ENCODE peak calls at places on chromosomes 2 and 18, in seven cellular contexts. One of them, this sample, is unnamed. For H3K27me3, the result is how much of the 10 kb centered on the place peaks cover.

GRCh38 chr18:53698907-53699306 is 525.6 kb downstream of the MBD2 start:
- DNase-seq in breast epithelium: no peak
- DNase-seq in psoas muscle: no peak
- DNase-seq in astrocyte: peak
- DNase-seq in dorsolateral prefrontal cortex: peak
- DNase-seq in body of pancreas: no peak
- DNase-seq in CD8-positive, alpha-beta T cell: no peak
- DNase-seq in this sample: no peak

GRCh38 chr2:218396688-218397501 is 2.8 kb upstream of the CTDSP1 start:
- DNase-seq in breast epithelium: peak
- DNase-seq in psoas muscle: peak
- DNase-seq in astrocyte: peak
- DNase-seq in dorsolateral prefrontal cortex: peak
- DNase-seq in body of pancreas: peak
- DNase-seq in CD8-positive, alpha-beta T cell: peak
- DNase-seq in this sample: peak

GRCh38 chr2:53593891-53594585 is 173.6 kb upstream of the CHAC2 start:
- DNase-seq in breast epithelium: no peak
- DNase-seq in psoas muscle: no peak
- DNase-seq in astrocyte: peak
- DNase-seq in dorsolateral prefrontal cortex: no peak
- DNase-seq in body of pancreas: no peak
- DNase-seq in CD8-positive, alpha-beta T cell: no peak
- DNase-seq in this sample: no peak

GRCh38 chr18:24397131-24397693 is 412 bp downstream of the OSBPL1A start:
- DNase-seq in breast epithelium: no peak
- DNase-seq in psoas muscle: peak
- DNase-seq in astrocyte: peak
- DNase-seq in dorsolateral prefrontal cortex: peak
- DNase-seq in body of pancreas: peak
- DNase-seq in CD8-positive, alpha-beta T cell: peak
- DNase-seq in this sample: peak

GRCh38 chr18:61888622-61889021 is 4.2 kb downstream of the RNF152 start:
- DNase-seq in breast epithelium: no peak
- DNase-seq in psoas muscle: no peak
- DNase-seq in astrocyte: no peak
- DNase-seq in dorsolateral prefrontal cortex: no peak
- DNase-seq in body of pancreas: no peak
- DNase-seq in CD8-positive, alpha-beta T cell: no peak
- DNase-seq in this sample: no peak

GRCh38 chr2:42547014-42547413 is 21.4 kb upstream of the MTA3 start:
- DNase-seq in breast epithelium: no peak
- DNase-seq in psoas muscle: no peak
- DNase-seq in astrocyte: no peak
- DNase-seq in dorsolateral prefrontal cortex: peak
- DNase-seq in body of pancreas: no peak
- DNase-seq in CD8-positive, alpha-beta T cell: no peak
- DNase-seq in this sample: peak

GRCh38 chr2:94622113-94622618 is 249.1 kb upstream of the TEKT4 start:
- DNase-seq in breast epithelium: no peak
- DNase-seq in psoas muscle: no peak
- DNase-seq in astrocyte: no peak
- DNase-seq in dorsolateral prefrontal cortex: no peak
- DNase-seq in body of pancreas: no peak
- DNase-seq in CD8-positive, alpha-beta T cell: no peak
- DNase-seq in this sample: no peak

GRCh38 chr2:202278944-202279343 is 13.4 kb downstream of the NOP58 start:
- DNase-seq in breast epithelium: no peak
- DNase-seq in psoas muscle: no peak
- DNase-seq in astrocyte: peak
- DNase-seq in dorsolateral prefrontal cortex: no peak
- DNase-seq in body of pancreas: no peak
- DNase-seq in CD8-positive, alpha-beta T cell: no peak
- DNase-seq in this sample: no peak

GRCh38 chr2:176643711-176644110 is 374.5 kb downstream of the MTX2 start:
- DNase-seq in breast epithelium: no peak
- DNase-seq in psoas muscle: no peak
- DNase-seq in astrocyte: peak
- DNase-seq in dorsolateral prefrontal cortex: no peak
- DNase-seq in body of pancreas: peak
- DNase-seq in CD8-positive, alpha-beta T cell: no peak
- DNase-seq in this sample: no peak

GRCh38 chr2:65678779-65679394 is 246.5 kb upstream of the SPRED2 start:
- DNase-seq in breast epithelium: no peak
- DNase-seq in psoas muscle: no peak
- DNase-seq in astrocyte: no peak
- DNase-seq in dorsolateral prefrontal cortex: no peak
- DNase-seq in body of pancreas: no peak
- DNase-seq in CD8-positive, alpha-beta T cell: no peak
- DNase-seq in this sample: no peak

GRCh38 chr2:128594953-128595677 is 276.4 kb upstream of the HS6ST1 start:
- DNase-seq in breast epithelium: no peak
- DNase-seq in psoas muscle: no peak
- DNase-seq in astrocyte: no peak
- DNase-seq in dorsolateral prefrontal cortex: no peak
- DNase-seq in body of pancreas: peak
- DNase-seq in CD8-positive, alpha-beta T cell: no peak
- DNase-seq in this sample: no peak

GRCh38 chr2:72696559-72696958 is 129.3 kb downstream of the EXOC6B start:
- DNase-seq in breast epithelium: no peak
- DNase-seq in psoas muscle: no peak
- DNase-seq in astrocyte: no peak
- DNase-seq in dorsolateral prefrontal cortex: no peak
- DNase-seq in body of pancreas: no peak
- DNase-seq in CD8-positive, alpha-beta T cell: no peak
- DNase-seq in this sample: no peak

GRCh38 chr2:229133155-229133772 is 137.8 kb downstream of the PID1 start:
- DNase-seq in breast epithelium: no peak
- DNase-seq in psoas muscle: no peak
- DNase-seq in astrocyte: peak
- DNase-seq in dorsolateral prefrontal cortex: peak
- DNase-seq in body of pancreas: peak
- DNase-seq in CD8-positive, alpha-beta T cell: no peak
- DNase-seq in this sample: no peak

DNA sequence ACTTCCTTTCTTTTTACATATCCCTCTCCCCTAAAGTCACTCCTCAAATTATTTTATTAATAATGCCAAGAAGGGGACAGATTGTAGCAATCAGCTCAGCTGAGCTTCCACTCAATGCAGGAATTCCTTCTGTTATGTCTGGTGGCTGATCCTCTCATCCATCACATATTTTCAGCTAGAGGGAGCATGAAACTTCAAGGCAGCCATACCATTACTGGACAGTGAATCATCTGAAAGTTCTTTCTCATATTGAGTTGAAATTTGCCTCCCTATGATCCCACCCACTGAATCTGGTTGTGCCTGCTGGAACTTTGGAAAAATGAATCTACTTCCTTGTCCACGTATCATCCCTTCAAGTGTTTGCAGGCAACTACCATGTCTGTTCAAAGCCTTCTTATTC is 11.2 kb downstream of the ZNF385B start:
- DNase-seq in breast epithelium: no peak
- DNase-seq in psoas muscle: no peak
- DNase-seq in astrocyte: peak
- DNase-seq in dorsolateral prefrontal cortex: no peak
- DNase-seq in body of pancreas: no peak
- DNase-seq in CD8-positive, alpha-beta T cell: no peak
- DNase-seq in this sample: no peak
- TF ChIP-seq CTCF in breast epithelium: no peak
- TF ChIP-seq CTCF in psoas muscle: no peak
- TF ChIP-seq CTCF in astrocyte: peak
- TF ChIP-seq CTCF in dorsolateral prefrontal cortex: no peak
- TF ChIP-seq CTCF in body of pancreas: no peak
- TF ChIP-seq CTCF in CD8-positive, alpha-beta T cell: no peak
- TF ChIP-seq CTCF in this sample: no peak

DNA sequence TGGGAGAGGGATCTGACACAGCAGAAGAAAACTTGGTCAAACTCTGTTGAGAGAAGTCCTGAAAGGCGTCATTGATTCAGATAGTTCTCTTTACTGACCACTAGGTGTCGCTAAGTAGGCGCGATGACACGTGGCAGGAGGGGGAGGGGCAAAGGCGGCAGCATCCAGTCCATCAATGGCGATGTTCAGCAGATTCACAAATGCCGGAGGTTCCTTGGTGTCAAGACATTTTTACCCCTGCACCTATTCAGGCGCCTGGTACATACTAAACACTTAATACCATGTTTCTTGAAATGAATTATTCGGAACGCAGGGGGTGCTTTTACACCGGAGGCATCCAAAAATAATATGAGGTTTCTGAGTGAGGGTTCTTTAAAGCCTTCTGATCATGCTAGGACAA is 3.0 kb upstream of the PLEK start:
- DNase-seq in breast epithelium: peak
- DNase-seq in psoas muscle: peak
- DNase-seq in astrocyte: peak
- DNase-seq in dorsolateral prefrontal cortex: peak
- DNase-seq in body of pancreas: peak
- DNase-seq in CD8-positive, alpha-beta T cell: peak
- DNase-seq in this sample: peak
- H3K4me3 ChIP-seq in breast epithelium: no peak
- H3K4me3 ChIP-seq in psoas muscle: no peak
- H3K4me3 ChIP-seq in astrocyte: no peak
- H3K4me3 ChIP-seq in dorsolateral prefrontal cortex: no peak
- H3K4me3 ChIP-seq in body of pancreas: no peak
- H3K4me3 ChIP-seq in CD8-positive, alpha-beta T cell: peak
- H3K4me3 ChIP-seq in this sample: peak

GRCh38 chr2:121689356-121689755 is 40.1 kb upstream of the CLASP1 start:
- DNase-seq in breast epithelium: no peak
- DNase-seq in psoas muscle: no peak
- DNase-seq in astrocyte: peak
- DNase-seq in dorsolateral prefrontal cortex: no peak
- DNase-seq in body of pancreas: peak
- DNase-seq in CD8-positive, alpha-beta T cell: no peak
- DNase-seq in this sample: no peak

GRCh38 chr2:121690095-121690494 is 40.8 kb upstream of the CLASP1 start:
- DNase-seq in breast epithelium: no peak
- DNase-seq in psoas muscle: no peak
- DNase-seq in astrocyte: no peak
- DNase-seq in dorsolateral prefrontal cortex: no peak
- DNase-seq in body of pancreas: no peak
- DNase-seq in CD8-positive, alpha-beta T cell: no peak
- DNase-seq in this sample: no peak

GRCh38 chr2:121694398-121695178 is 42.1 kb downstream of the NIFK start:
- DNase-seq in breast epithelium: no peak
- DNase-seq in psoas muscle: no peak
- DNase-seq in astrocyte: peak
- DNase-seq in dorsolateral prefrontal cortex: no peak
- DNase-seq in body of pancreas: no peak
- DNase-seq in CD8-positive, alpha-beta T cell: no peak
- DNase-seq in this sample: no peak

GRCh38 chr2:121686218-121686617 is 37.0 kb upstream of the CLASP1 start:
- DNase-seq in breast epithelium: no peak
- DNase-seq in psoas muscle: peak
- DNase-seq in astrocyte: no peak
- DNase-seq in dorsolateral prefrontal cortex: no peak
- DNase-seq in body of pancreas: no peak
- DNase-seq in CD8-positive, alpha-beta T cell: no peak
- DNase-seq in this sample: no peak

GRCh38 chr2:121688820-121689219 is 39.6 kb upstream of the CLASP1 start:
- DNase-seq in breast epithelium: no peak
- DNase-seq in psoas muscle: no peak
- DNase-seq in astrocyte: no peak
- DNase-seq in dorsolateral prefrontal cortex: no peak
- DNase-seq in body of pancreas: no peak
- DNase-seq in CD8-positive, alpha-beta T cell: no peak
- DNase-seq in this sample: no peak
- H3K27me3 ChIP-seq in breast epithelium: under half
- H3K27me3 ChIP-seq in psoas muscle: under half
- H3K27me3 ChIP-seq in astrocyte: under half
- H3K27me3 ChIP-seq in dorsolateral prefrontal cortex: under half
- H3K27me3 ChIP-seq in body of pancreas: under half
- H3K27me3 ChIP-seq in CD8-positive, alpha-beta T cell: under half
- H3K27me3 ChIP-seq in this sample: under half

GRCh38 chr2:188524519-188525113 is 232.9 kb downstream of the GULP1 start:
- DNase-seq in breast epithelium: no peak
- DNase-seq in psoas muscle: no peak
- DNase-seq in astrocyte: peak
- DNase-seq in dorsolateral prefrontal cortex: no peak
- DNase-seq in body of pancreas: peak
- DNase-seq in CD8-positive, alpha-beta T cell: no peak
- DNase-seq in this sample: no peak
- TF ChIP-seq CTCF in breast epithelium: no peak
- TF ChIP-seq CTCF in psoas muscle: peak
- TF ChIP-seq CTCF in astrocyte: peak
- TF ChIP-seq CTCF in dorsolateral prefrontal cortex: peak
- TF ChIP-seq CTCF in body of pancreas: peak
- TF ChIP-seq CTCF in CD8-positive, alpha-beta T cell: peak
- TF ChIP-seq CTCF in this sample: peak

DNA sequence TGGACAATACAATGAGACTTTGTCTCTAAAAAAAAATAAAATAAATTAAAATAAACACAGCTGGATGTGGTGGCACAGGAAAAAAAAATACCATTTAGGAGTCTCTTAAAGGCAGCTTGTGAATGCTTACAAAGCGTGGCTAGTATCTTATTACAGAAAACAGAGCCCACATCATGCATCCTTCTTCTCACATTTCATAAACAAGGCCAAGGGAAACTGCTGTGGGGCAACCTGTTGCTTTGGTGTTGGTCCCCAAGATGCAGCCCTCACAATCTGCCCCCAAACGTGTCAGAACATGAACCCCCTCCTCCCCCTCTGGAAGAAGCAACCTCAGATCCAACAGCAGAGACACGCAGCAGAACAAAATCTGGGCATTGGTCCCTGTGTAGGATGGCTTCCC is 2.6 kb downstream of the SLC14A1 start:
- DNase-seq in breast epithelium: no peak
- DNase-seq in psoas muscle: no peak
- DNase-seq in astrocyte: no peak
- DNase-seq in dorsolateral prefrontal cortex: no peak
- DNase-seq in body of pancreas: no peak
- DNase-seq in CD8-positive, alpha-beta T cell: no peak
- DNase-seq in this sample: no peak
- H3K4me3 ChIP-seq in breast epithelium: no peak
- H3K4me3 ChIP-seq in psoas muscle: no peak
- H3K4me3 ChIP-seq in astrocyte: no peak
- H3K4me3 ChIP-seq in dorsolateral prefrontal cortex: peak
- H3K4me3 ChIP-seq in body of pancreas: no peak
- H3K4me3 ChIP-seq in CD8-positive, alpha-beta T cell: no peak
- H3K4me3 ChIP-seq in this sample: no peak

GRCh38 chr18:37179384-37179783 is 350.5 kb downstream of the KIAA1328 start:
- DNase-seq in breast epithelium: no peak
- DNase-seq in psoas muscle: no peak
- DNase-seq in astrocyte: no peak
- DNase-seq in dorsolateral prefrontal cortex: no peak
- DNase-seq in body of pancreas: peak
- DNase-seq in CD8-positive, alpha-beta T cell: no peak
- DNase-seq in this sample: no peak

GRCh38 chr18:37188016-37188791 is 359.3 kb downstream of the KIAA1328 start:
- DNase-seq in breast epithelium: no peak
- DNase-seq in psoas muscle: no peak
- DNase-seq in astrocyte: peak
- DNase-seq in dorsolateral prefrontal cortex: no peak
- DNase-seq in body of pancreas: no peak
- DNase-seq in CD8-positive, alpha-beta T cell: no peak
- DNase-seq in this sample: no peak

GRCh38 chr18:37182340-37183135 is 353.6 kb downstream of the KIAA1328 start:
- DNase-seq in breast epithelium: no peak
- DNase-seq in psoas muscle: no peak
- DNase-seq in astrocyte: no peak
- DNase-seq in dorsolateral prefrontal cortex: no peak
- DNase-seq in body of pancreas: no peak
- DNase-seq in CD8-positive, alpha-beta T cell: no peak
- DNase-seq in this sample: no peak

GRCh38 chr18:37180086-37180485 is 351.2 kb downstream of the KIAA1328 start:
- DNase-seq in breast epithelium: no peak
- DNase-seq in psoas muscle: no peak
- DNase-seq in astrocyte: no peak
- DNase-seq in dorsolateral prefrontal cortex: no peak
- DNase-seq in body of pancreas: no peak
- DNase-seq in CD8-positive, alpha-beta T cell: no peak
- DNase-seq in this sample: no peak

GRCh38 chr18:37184209-37184868 is 355.4 kb downstream of the KIAA1328 start:
- DNase-seq in breast epithelium: no peak
- DNase-seq in psoas muscle: no peak
- DNase-seq in astrocyte: no peak
- DNase-seq in dorsolateral prefrontal cortex: no peak
- DNase-seq in body of pancreas: no peak
- DNase-seq in CD8-positive, alpha-beta T cell: no peak
- DNase-seq in this sample: no peak
- H3K27me3 ChIP-seq in breast epithelium: under half
- H3K27me3 ChIP-seq in psoas muscle: under half
- H3K27me3 ChIP-seq in astrocyte: under half
- H3K27me3 ChIP-seq in dorsolateral prefrontal cortex: under half
- H3K27me3 ChIP-seq in body of pancreas: under half
- H3K27me3 ChIP-seq in CD8-positive, alpha-beta T cell: under half
- H3K27me3 ChIP-seq in this sample: under half